ENCODE peak calls at places on chromosomes 13 and 19, in six cellular contexts. Z is HepG2, G is stomach, Y is A549, W is tibial nerve, Q is K562. L is an unnamed sample.

GRCh38 chr19:1106841-1107654 is 3.3 kb downstream of the GPX4 start:
- DNase-seq in G (peak; percentile 48), Y (no peak), W (no peak), Q (peak; percentile 64), Z (peak; percentile 20), L (no peak)

GRCh38 chr13:104011505-104012270 is 945.5 kb upstream of the SLC10A2 start:
- DNase-seq in G (peak; percentile 31), Z (no peak), Y (no peak), W (no peak), Q (no peak), L (no peak)

GRCh38 chr13:79781829-79782540 is 301.0 kb downstream of the NDFIP2 start:
- DNase-seq in W (no peak), Q (no peak), Y (no peak), Z (no peak), G (no peak), L (no peak)

GRCh38 chr19:53532362-53532761 is 5.6 kb upstream of the ZNF331 start:
- DNase-seq in G (no peak), Q (no peak), Y (no peak), Z (no peak), W (no peak), L (no peak)

GRCh38 chr19:54451331-54451871 is 2.4 kb downstream of the LENG8 start:
- DNase-seq in Q (no peak), W (no peak), Z (no peak), Y (no peak), G (no peak), L (no peak)

GRCh38 chr19:7673995-7674667 is 2.8 kb upstream of the MCEMP1 start:
- DNase-seq in Z (peak; percentile 21), Q (peak; percentile 79), W (peak; percentile 50), G (peak; percentile 70), Y (peak; percentile 47), L (no peak)

GRCh38 chr19:15262011-15262410 is 29.8 kb upstream of the EPHX3 start:
- DNase-seq in G (no peak), Y (no peak), Z (no peak), W (no peak), Q (no peak), L (no peak)

GRCh38 chr13:79477968-79478367 is 3.0 kb upstream of the NDFIP2 start:
- DNase-seq in W (no peak), Q (no peak), G (no peak), Z (no peak), Y (no peak), L (no peak)

GRCh38 chr19:19486343-19487076 is 28.8 kb downstream of the TSSK6 start:
- DNase-seq in G (no peak), Y (no peak), Z (no peak), W (no peak), Q (no peak), L (no peak)

DNA sequence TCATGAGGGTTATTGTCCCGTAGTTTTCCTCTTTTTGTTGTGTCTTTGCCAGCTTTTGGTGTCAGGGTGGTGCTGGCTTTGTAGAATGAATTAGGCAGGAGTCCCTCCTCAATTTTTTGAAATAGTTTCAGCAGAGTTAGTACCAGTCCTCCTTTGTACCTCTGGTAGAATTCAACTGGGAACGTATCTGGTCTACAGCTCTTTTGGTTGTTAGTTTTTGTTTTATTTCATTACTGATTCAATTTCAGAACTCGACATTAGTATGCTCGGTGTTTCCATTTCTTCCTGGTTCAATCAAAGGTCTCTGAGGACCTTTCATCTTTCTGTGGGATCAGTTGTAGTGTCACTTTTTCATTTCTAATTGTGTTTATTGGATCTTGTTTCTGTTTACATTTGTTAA is 1237.0 kb upstream of the PCDH9 start:
- DNase-seq in W (no peak), Z (no peak), Q (no peak), Y (no peak), G (no peak), L (no peak)
- TF ChIP-seq EP300 in W (no peak), Z (no peak), Q (no peak), Y (no peak), G (no peak), L (no peak)

DNA sequence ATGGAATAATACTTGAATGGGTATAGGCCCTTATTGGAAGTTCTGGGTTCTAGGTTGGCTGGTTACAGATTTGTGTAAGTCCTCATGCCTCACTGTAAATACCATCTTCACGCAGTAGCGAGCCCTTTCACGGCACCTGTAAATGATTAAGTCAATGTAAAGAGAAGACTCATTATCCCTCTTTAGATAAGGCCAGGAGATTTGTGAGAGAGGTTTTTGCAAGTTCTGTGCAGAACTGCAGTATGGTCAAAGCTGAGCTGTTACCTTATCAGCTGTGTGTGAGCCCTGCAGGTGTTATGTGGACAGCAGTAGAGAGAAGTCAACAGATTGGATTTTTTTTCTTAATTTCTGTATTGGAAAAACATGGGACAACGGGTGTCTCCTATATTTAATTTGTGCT is 141.6 kb downstream of the SHISA2 start:
- DNase-seq in Z (no peak), Q (no peak), Y (no peak), W (no peak), G (no peak), L (no peak)
- H3K27ac ChIP-seq in Z (no peak overlapping the region), Q (no peak overlapping the region), Y (no peak overlapping the region), W (no peak overlapping the region), G (no peak overlapping the region), L (no peak overlapping the region)

GRCh38 chr13:67416047-67416925 is 186.2 kb upstream of the PCDH9 start:
- DNase-seq in Y (peak; percentile 4), G (peak; percentile 29), Q (peak; percentile 35), Z (peak; percentile 4), W (no peak), L (no peak)
- TF ChIP-seq CTCF in Y (peak; percentile 41), G (no peak), Q (peak; percentile 40), Z (peak; percentile 84), W (no peak), L (no peak)

GRCh38 chr19:37977992-37978391 is 71.0 kb downstream of the SIPA1L3 start:
- DNase-seq in Z (no peak), Y (no peak), Q (no peak), W (no peak), G (no peak), L (no peak)

GRCh38 chr19:37981785-37982475 is 74.9 kb downstream of the SIPA1L3 start:
- DNase-seq in Y (no peak), W (no peak), Q (no peak), Z (no peak), G (peak; percentile 51), L (no peak)

GRCh38 chr19:37979547-37980082 is 72.6 kb downstream of the SIPA1L3 start:
- DNase-seq in Z (peak; percentile 60), W (no peak), Y (no peak), G (peak; percentile 67), Q (no peak), L (no peak)

GRCh38 chr19:37982655-37983054 is 75.6 kb downstream of the SIPA1L3 start:
- DNase-seq in Y (no peak), G (no peak), W (no peak), Q (no peak), Z (no peak), L (peak; percentile 32)

GRCh38 chr19:37980419-37980975 is 73.5 kb downstream of the SIPA1L3 start:
- DNase-seq in W (no peak), G (no peak), Y (no peak), Z (no peak), Q (no peak), L (peak; percentile 31)
- TF ChIP-seq EP300 in W (no peak), G (no peak), Y (no peak), Z (no peak), Q (no peak), L (no peak)

DNA sequence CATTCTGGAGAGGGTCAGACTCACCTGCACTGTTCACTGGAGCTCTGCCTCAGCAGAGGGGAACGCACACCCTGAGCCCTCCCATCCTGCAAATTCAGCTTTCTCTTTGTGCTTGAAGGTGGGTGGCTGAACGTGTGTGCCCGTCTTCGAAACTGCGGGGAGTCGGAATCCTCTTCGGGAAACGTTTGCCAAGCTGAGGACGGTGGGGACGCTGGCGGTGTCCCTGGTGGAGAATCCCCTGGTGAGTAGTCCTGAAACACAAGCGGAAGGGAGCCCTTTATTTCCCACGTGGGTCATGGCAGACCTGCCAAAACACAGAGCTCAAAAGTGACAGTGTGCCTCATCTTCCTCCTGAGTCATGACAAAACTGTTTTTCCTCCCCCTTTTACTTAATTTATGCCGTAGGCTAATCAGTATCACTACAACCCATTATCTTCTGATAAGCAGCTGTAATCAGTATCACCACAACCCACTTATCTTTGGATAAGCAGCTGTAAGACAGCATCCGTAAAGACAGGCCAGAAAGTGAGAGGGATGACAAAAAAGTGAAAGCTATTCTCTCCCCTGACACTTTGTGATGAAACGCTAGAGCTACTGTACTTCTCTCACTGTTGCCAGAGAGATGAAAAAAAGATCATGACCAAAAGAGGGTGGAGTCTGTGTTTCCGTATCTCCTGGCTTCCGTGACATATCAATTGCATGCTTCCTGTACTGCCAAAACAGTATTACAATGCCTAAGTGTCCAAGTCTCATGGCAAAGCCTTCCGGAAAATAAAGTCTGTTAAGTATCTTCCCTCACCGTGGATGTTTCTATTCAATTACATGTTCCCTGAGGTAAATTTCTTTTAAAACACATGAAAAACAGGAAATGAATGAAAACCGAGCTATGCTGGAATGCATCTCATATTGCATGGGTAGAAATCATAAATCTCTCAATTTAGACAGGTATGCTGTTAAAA is 155.5 kb downstream of the TBC1D4 start:
- DNase-seq in Q (peak; percentile 62), Y (no peak), W (no peak), Z (no peak), G (no peak), L (no peak)
- H3K27ac ChIP-seq in Q (peak overlapping the region; percentile 75), Y (no peak overlapping the region), W (no peak overlapping the region), Z (no peak overlapping the region), G (peak overlapping the region; percentile 17), L (no peak overlapping the region)